ENCODE peak calls at places on chromosomes 12 and 14, in eight cellular contexts. Z is transverse colon; O is NCI-H1092; S is stimulated activated CD4-positive, alpha-beta T cell treated with anti-CD3 and anti-CD28 coated beads, Interleukin-1b, Interleukin-23, amount 100 ng/mL, for 24 hours; U is HTR-8/SVneo; Q is mesothelial cell of epicardium; M is foreskin keratinocyte; N is fibroblast of lung. Y is an unnamed sample.

GRCh38 chr12:44749566-44749965 is 126.5 kb downstream of the NELL2 start:
- DNase-seq in Z (no peak), O (no peak), S (no peak), U (no peak), Q (no peak), M (no peak), N (no peak), Y (no peak)

GRCh38 chr14:28701733-28702132 is 64.9 kb upstream of the FOXG1 start:
- DNase-seq in Z (no peak), O (no peak), S (no peak), U (no peak), Q (no peak), M (no peak), N (no peak), Y (no peak)

GRCh38 chr12:104282109-104282508 is 21.4 kb upstream of the EID3 start:
- DNase-seq in Z (no peak), O (no peak), S (no peak), U (no peak), Q (no peak), M (no peak), N (peak), Y (no peak)

GRCh38 chr12:106131671-106132070 is 7.1 kb downstream of the NUAK1 start:
- DNase-seq in Z (no peak), O (no peak), S (no peak), U (no peak), Q (no peak), M (no peak), N (peak), Y (no peak)

GRCh38 chr12:100058482-100059029 is 73.8 kb upstream of the ANKS1B start:
- DNase-seq in Z (no peak), O (no peak), S (no peak), U (peak), Q (no peak), M (peak), N (peak), Y (no peak)

GRCh38 chr12:131527092-131527491 is 183.8 kb upstream of the SFSWAP start:
- DNase-seq in Z (no peak), O (no peak), S (no peak), U (no peak), Q (no peak), M (no peak), N (no peak), Y (no peak)

GRCh38 chr12:9347328-9348127 is 139.3 kb upstream of the PZP start:
- DNase-seq in Z (no peak), O (no peak), S (no peak), U (no peak), Q (no peak), M (peak), N (peak), Y (no peak)

GRCh38 chr12:38589310-38589632 is 272.7 kb downstream of the ALG10B start:
- DNase-seq in Z (no peak), O (no peak), S (no peak), U (no peak), Q (no peak), M (no peak), N (no peak), Y (no peak)

GRCh38 chr14:22194669-22195068 is 394.4 kb downstream of the DAD1 start:
- DNase-seq in Z (no peak), O (no peak), S (no peak), U (no peak), Q (no peak), M (no peak), N (no peak), Y (no peak)

Y was measured in activated CD4-positive, CD25-positive, alpha-beta regulatory T cell treated with anti-CD3 and anti-CD28 coated beads, Interleukin-2, amount 50 U/mL, for 16 hours.